ENCODE peak calls at places on chromosomes 12 and 14, in six cellular contexts. T is NCI-H1694 treated with DMSO at 0.1 percent for 48 hours, O is AG10803, Y is suprapubic skin, G is ELR, X is cardiac fibroblast. W is an unnamed sample.

GRCh38 chr14:104559043-104559768 is 20.4 kb upstream of the C14orf180 start:
- DNase-seq in T (no peak), O (no peak), Y (no peak), G (no peak), X (no peak), W (no peak)

GRCh38 chr12:71190822-71191221 is 33.0 kb upstream of the TSPAN8 start:
- DNase-seq in T (no peak), O (no peak), Y (no peak), G (no peak), X (no peak), W (no peak)

GRCh38 chr12:57754411-57755193 is at the start of gene MARCHF9:
- DNase-seq in T (peak), O (no peak), Y (peak), G (peak), X (no peak), W (no peak)

GRCh38 chr12:130339946-130340345 is 2.3 kb downstream of the PIWIL1 start:
- DNase-seq in T (no peak), O (no peak), Y (no peak), G (no peak), X (no peak), W (no peak)

GRCh38 chr14:95204705-95205104 is 47.4 kb upstream of the DICER1 start:
- DNase-seq in T (no peak), O (no peak), Y (no peak), G (no peak), X (no peak), W (no peak)

GRCh38 chr14:73741386-73741875 is 27.2 kb upstream of the PNMA1 start:
- DNase-seq in T (no peak), O (no peak), Y (peak), G (peak), X (peak), W (no peak)

GRCh38 chr12:53221203-53222076 is 10.6 kb downstream of the RARG start:
- DNase-seq in T (peak), O (peak), Y (peak), G (peak), X (peak), W (peak)

GRCh38 chr14:104882325-104882973 is 17.4 kb downstream of the CEP170B start:
- DNase-seq in T (no peak), O (no peak), Y (no peak), G (peak), X (no peak), W (no peak)

GRCh38 chr14:58287607-58288042 is 10.7 kb upstream of the ARID4A start:
- DNase-seq in T (no peak), O (no peak), Y (no peak), G (no peak), X (no peak), W (no peak)

GRCh38 chr12:578743-579449 is 84.3 kb downstream of the NINJ2 start:
- DNase-seq in T (no peak), O (no peak), Y (peak), G (no peak), X (peak), W (peak)

GRCh38 chr14:89442280-89442679 is 25.2 kb upstream of the FOXN3 start:
- DNase-seq in T (no peak), O (no peak), Y (no peak), G (no peak), X (no peak), W (no peak)

GRCh38 chr12:4251228-4251891 is 22.2 kb upstream of the CCND2 start:
- DNase-seq in T (no peak), O (no peak), Y (no peak), G (no peak), X (no peak), W (no peak)

GRCh38 chr14:74362361-74362915 is 14.2 kb downstream of the VRTN start:
- DNase-seq in T (peak), O (peak), Y (peak), G (peak), X (peak), W (peak)

GRCh38 chr14:104702673-104703072 is 13.3 kb downstream of the INF2 start:
- DNase-seq in T (no peak), O (no peak), Y (no peak), G (no peak), X (no peak), W (no peak)

GRCh38 chr12:132325733-132326130 is 3.7 kb downstream of the GALNT9 start:
- DNase-seq in T (no peak), O (no peak), Y (no peak), G (no peak), X (no peak), W (no peak)

GRCh38 chr14:104082807-104083206 is 2.7 kb upstream of the ASPG start:
- DNase-seq in T (no peak), O (no peak), Y (peak), G (no peak), X (no peak), W (no peak)

GRCh38 chr12:66819587-66819986 is 140.7 kb upstream of the GRIP1 start:
- DNase-seq in T (no peak), O (no peak), Y (no peak), G (no peak), X (no peak), W (no peak)

GRCh38 chr12:219891-220352 is 6.0 kb upstream of the SLC6A12 start:
- DNase-seq in T (peak), O (peak), Y (no peak), G (peak), X (peak), W (peak)

GRCh38 chr12:106782619-106783018 is 8.1 kb downstream of the RIC8B start:
- DNase-seq in T (no peak), O (no peak), Y (no peak), G (no peak), X (no peak), W (no peak)

GRCh38 chr14:60805881-60806569 is 71.5 kb downstream of the MNAT1 start:
- DNase-seq in T (no peak), O (peak), Y (no peak), G (peak), X (peak), W (no peak)

GRCh38 chr14:21042918-21043317 is 756 bp downstream of the RNASE7 start:
- DNase-seq in T (no peak), O (peak), Y (no peak), G (no peak), X (no peak), W (no peak)

GRCh38 chr12:80504389-80505153 is 60.5 kb downstream of the PTPRQ start:
- DNase-seq in T (no peak), O (peak), Y (no peak), G (peak), X (no peak), W (no peak)

GRCh38 chr14:92309968-92310367 is 13.0 kb upstream of the SLC24A4 start:
- DNase-seq in T (no peak), O (no peak), Y (no peak), G (no peak), X (no peak), W (no peak)

GRCh38 chr12:22255097-22255496 is 79.4 kb downstream of the ST8SIA1 start:
- DNase-seq in T (no peak), O (no peak), Y (no peak), G (peak), X (no peak), W (no peak)

GRCh38 chr12:108099778-108100177 is 29.3 kb upstream of the WSCD2 start:
- DNase-seq in T (no peak), O (no peak), Y (no peak), G (no peak), X (no peak), W (no peak)

GRCh38 chr14:23030936-23031335 is 3.8 kb downstream of the PSMB5 start:
- DNase-seq in T (no peak), O (no peak), Y (no peak), G (peak), X (no peak), W (no peak)

GRCh38 chr14:91159182-91159581 is 45.3 kb downstream of the DGLUCY start:
- DNase-seq in T (no peak), O (no peak), Y (no peak), G (no peak), X (no peak), W (no peak)

GRCh38 chr12:130431176-130431575 is 93.5 kb downstream of the PIWIL1 start:
- DNase-seq in T (no peak), O (no peak), Y (peak), G (no peak), X (no peak), W (no peak)

GRCh38 chr14:104688755-104689619 is at the start of gene INF2:
- DNase-seq in T (peak), O (peak), Y (no peak), G (peak), X (peak), W (no peak)

GRCh38 chr12:50387487-50387886 is 8.9 kb downstream of the FAM186A start:
- DNase-seq in T (no peak), O (peak), Y (no peak), G (no peak), X (peak), W (no peak)

GRCh38 chr14:77302926-77303325 is 17.8 kb downstream of the POMT2 start:
- DNase-seq in T (no peak), O (peak), Y (no peak), G (peak), X (no peak), W (no peak)

W was measured in tibial nerve.